ENCODE peak calls at places on chromosomes 12 and 14, in five cellular contexts. D is PC-3, U is substantia nigra, R is IMR-90, A is OCI-LY7. B is an unnamed sample.

GRCh38 chr12:104154806-104155205 is 16.8 kb upstream of the NFYB start:
- DNase-seq in D (no peak), U (no peak), R (no peak), A (no peak), B (no peak)

GRCh38 chr12:122437656-122438121 is 15.2 kb upstream of the CLIP1 start:
- DNase-seq in D (peak), U (peak), R (peak), A (no peak), B (no peak)

GRCh38 chr14:101854366-101854765 is 92.9 kb downstream of the PPP2R5C start:
- DNase-seq in D (no peak), U (no peak), R (peak), A (no peak), B (no peak)

GRCh38 chr12:105332925-105333324 is 2.4 kb downstream of the C12orf75 start:
- DNase-seq in D (no peak), U (no peak), R (no peak), A (no peak), B (no peak)

GRCh38 chr14:70907996-70908917 is 998 bp downstream of the PCNX1 start:
- DNase-seq in D (peak), U (peak), R (peak), A (peak), B (no peak)

GRCh38 chr12:585062-586061 is 77.9 kb downstream of the NINJ2 start:
- DNase-seq in D (no peak), U (no peak), R (no peak), A (no peak), B (no peak)

GRCh38 chr12:128534906-128535305 is 267.9 kb downstream of the TMEM132C start:
- DNase-seq in D (no peak), U (no peak), R (no peak), A (peak), B (no peak)

GRCh38 chr14:74892745-74893144 is 11.0 kb downstream of the DLST start:
- DNase-seq in D (no peak), U (no peak), R (no peak), A (no peak), B (no peak)

GRCh38 chr14:31083781-31084180 is 57.6 kb upstream of the STRN3 start:
- DNase-seq in D (no peak), U (no peak), R (no peak), A (peak), B (no peak)

GRCh38 chr14:101628975-101629374 is 67.7 kb downstream of the DIO3 start:
- DNase-seq in D (no peak), U (no peak), R (no peak), A (no peak), B (no peak)

GRCh38 chr14:89004195-89004594 is 179.7 kb downstream of the TTC8 start:
- DNase-seq in D (no peak), U (no peak), R (peak), A (no peak), B (no peak)

GRCh38 chr12:72974954-72975555 is 702.9 kb downstream of the TRHDE start:
- DNase-seq in D (no peak), U (no peak), R (no peak), A (no peak), B (no peak)

GRCh38 chr12:102769323-102769916 is 147.6 kb downstream of the PAH start:
- DNase-seq in D (peak), U (peak), R (peak), A (peak), B (no peak)

GRCh38 chr12:4148418-4149056 is 125.0 kb upstream of the CCND2 start:
- DNase-seq in D (no peak), U (peak), R (no peak), A (peak), B (no peak)

GRCh38 chr14:88804035-88804434 is 11.3 kb upstream of the EML5 start:
- DNase-seq in D (no peak), U (no peak), R (no peak), A (no peak), B (no peak)

GRCh38 chr12:18320036-18320617 is 58.8 kb downstream of the PIK3C2G start:
- DNase-seq in D (peak), U (no peak), R (peak), A (peak), B (no peak)

GRCh38 chr12:102690267-102690666 is 209.9 kb upstream of the IGF1 start:
- DNase-seq in D (no peak), U (no peak), R (no peak), A (no peak), B (no peak)

GRCh38 chr14:95250126-95250824 is 69.4 kb downstream of the CLMN start:
- DNase-seq in D (no peak), U (no peak), R (no peak), A (peak), B (no peak)

GRCh38 chr14:20429801-20430669 is 5.9 kb downstream of the KLHL33 start:
- DNase-seq in D (no peak), U (peak), R (no peak), A (no peak), B (no peak)

GRCh38 chr14:61663312-61663974 is 31.9 kb upstream of the HIF1A start:
- DNase-seq in D (no peak), U (no peak), R (no peak), A (peak), B (no peak)

GRCh38 chr12:48084066-48084465 is 21.8 kb downstream of the SENP1 start:
- DNase-seq in D (peak), U (no peak), R (peak), A (peak), B (no peak)

GRCh38 chr12:48968467-48968866 is 3.1 kb downstream of the WNT10B start:
- DNase-seq in D (no peak), U (no peak), R (no peak), A (no peak), B (no peak)

GRCh38 chr12:6226002-6226700 is 26.0 kb downstream of the CD9 start:
- DNase-seq in D (no peak), U (peak), R (peak), A (no peak), B (no peak)

GRCh38 chr12:120960657-120961056 is 17.7 kb upstream of the HNF1A start:
- DNase-seq in D (no peak), U (no peak), R (no peak), A (no peak), B (no peak)

GRCh38 chr14:101062065-101062450 is 158.5 kb upstream of the RTL1 start:
- DNase-seq in D (no peak), U (no peak), R (no peak), A (no peak), B (no peak)

GRCh38 chr12:55755246-55755645 is 12.3 kb downstream of the GDF11 start:
- DNase-seq in D (no peak), U (no peak), R (no peak), A (no peak), B (no peak)

GRCh38 chr14:58772814-58773620 is 135.3 kb downstream of the DACT1 start:
- DNase-seq in D (no peak), U (no peak), R (peak), A (no peak), B (no peak)

GRCh38 chr14:103064978-103065377 is 7.6 kb upstream of the CDC42BPB start:
- DNase-seq in D (no peak), U (no peak), R (no peak), A (no peak), B (no peak)

GRCh38 chr12:5432011-5432400 is at the start of gene NTF3:
- DNase-seq in D (no peak), U (no peak), R (peak), A (peak), B (no peak)

GRCh38 chr14:76947078-76947837 is 81.2 kb downstream of the IRF2BPL start:
- DNase-seq in D (peak), U (peak), R (peak), A (peak), B (peak)

GRCh38 chr12:38785376-38785775 is 120.0 kb downstream of the CPNE8 start:
- DNase-seq in D (no peak), U (no peak), R (no peak), A (no peak), B (no peak)

GRCh38 chr14:51860836-51861583 is 598 bp downstream of the GNG2 start:
- DNase-seq in D (peak), U (no peak), R (peak), A (peak), B (no peak)

GRCh38 chr14:65243766-65244442 is 141.6 kb upstream of the MAX start:
- DNase-seq in D (peak), U (no peak), R (peak), A (peak), B (no peak)

GRCh38 chr12:130832561-130833209 is 6.4 kb downstream of the STX2 start:
- DNase-seq in D (peak), U (peak), R (peak), A (no peak), B (peak)

GRCh38 chr14:74906923-74907620 is 16.0 kb downstream of the RPS6KL1 start:
- DNase-seq in D (no peak), U (no peak), R (no peak), A (no peak), B (no peak)

GRCh38 chr12:53995311-53996187 is 4.4 kb upstream of the HOXC9 start:
- DNase-seq in D (peak), U (no peak), R (no peak), A (no peak), B (no peak)

GRCh38 chr12:124030510-124030909 is 57.5 kb downstream of the ZNF664 start:
- DNase-seq in D (peak), U (no peak), R (peak), A (no peak), B (no peak)

GRCh38 chr12:123931686-123932321 is 40.8 kb downstream of the CCDC92 start:
- DNase-seq in D (no peak), U (no peak), R (no peak), A (no peak), B (no peak)

GRCh38 chr12:14417717-14418116 is 52.2 kb downstream of the ATF7IP start:
- DNase-seq in D (peak), U (peak), R (peak), A (peak), B (peak)

GRCh38 chr12:14422516-14423230 is 57.2 kb downstream of the ATF7IP start:
- DNase-seq in D (no peak), U (no peak), R (no peak), A (no peak), B (no peak)

GRCh38 chr12:14416658-14417057 is 51.2 kb downstream of the ATF7IP start:
- DNase-seq in D (peak), U (no peak), R (peak), A (peak), B (no peak)

DNA sequence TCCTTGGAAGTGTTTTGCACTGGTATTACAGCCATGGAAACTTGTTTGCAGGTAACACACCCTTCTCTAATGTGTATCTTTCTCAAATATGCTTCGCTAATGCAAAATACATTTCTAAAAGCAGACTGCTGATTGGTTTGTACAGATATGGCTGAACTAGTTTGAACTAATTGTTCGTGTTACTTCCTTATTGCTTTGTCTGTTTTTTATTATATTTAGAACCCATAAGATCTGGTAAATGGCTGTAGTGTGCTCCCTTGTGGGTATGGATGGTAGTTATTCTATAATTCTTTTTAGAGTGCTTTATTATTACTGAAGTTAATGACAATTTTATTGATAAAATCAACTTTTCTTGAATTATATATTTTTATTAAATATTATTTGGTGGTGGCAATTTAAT is 53.0 kb downstream of the ATF7IP start:
- DNase-seq in D (peak), U (no peak), R (peak), A (no peak), B (no peak)
- H3K27ac ChIP-seq in D (no peak), U (no peak), R (no peak), A (no peak), B (no peak)

GRCh38 chr14:94175403-94176146 is 1.5 kb downstream of the PPP4R4 start:
- DNase-seq in D (no peak), U (no peak), R (no peak), A (no peak), B (peak)
- H3K27ac ChIP-seq in D (no peak), U (peak), R (no peak), A (no peak), B (no peak)

GRCh38 chr12:79687711-79688270 is 3.0 kb downstream of the PAWR start:
- DNase-seq in D (no peak), U (no peak), R (peak), A (no peak), B (no peak)
- H3K27ac ChIP-seq in D (peak), U (no peak), R (no peak), A (peak), B (no peak)

GRCh38 chr12:50006266-50006665 is 19.0 kb downstream of the RACGAP1 start:
- DNase-seq in D (no peak), U (no peak), R (no peak), A (peak), B (no peak)

GRCh38 chr12:50003595-50003994 is 21.7 kb downstream of the RACGAP1 start:
- DNase-seq in D (no peak), U (no peak), R (peak), A (no peak), B (no peak)

GRCh38 chr12:50006754-50007442 is 18.4 kb downstream of the RACGAP1 start:
- DNase-seq in D (peak), U (no peak), R (peak), A (peak), B (no peak)

GRCh38 chr12:50005150-50005549 is 20.1 kb downstream of the RACGAP1 start:
- DNase-seq in D (no peak), U (no peak), R (no peak), A (no peak), B (no peak)

GRCh38 chr12:50004696-50005095 is 20.6 kb downstream of the RACGAP1 start:
- DNase-seq in D (no peak), U (no peak), R (no peak), A (no peak), B (no peak)
- H3K27ac ChIP-seq in D (no peak), U (peak), R (no peak), A (peak), B (peak)

DNA sequence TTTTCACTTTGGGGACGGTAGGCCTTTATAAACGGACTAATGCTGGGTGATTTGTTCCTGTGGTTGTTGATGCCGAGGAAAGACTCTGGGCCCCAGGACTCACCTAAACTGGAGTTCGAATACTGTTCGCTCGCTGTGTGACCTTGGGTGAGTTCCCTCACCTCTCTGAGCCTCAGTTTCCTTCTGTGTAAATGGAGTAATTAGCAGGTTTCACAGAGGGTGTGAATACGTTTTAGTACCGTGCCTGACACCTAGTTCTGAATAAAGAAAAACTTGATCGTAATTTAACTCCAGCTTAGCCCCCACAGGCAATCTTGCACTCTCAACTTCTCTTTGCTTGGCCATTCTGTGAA is 505 bp downstream of the UBE3B start:
- DNase-seq in D (no peak), U (no peak), R (no peak), A (no peak), B (no peak)
- H3K27ac ChIP-seq in D (no peak), U (peak), R (peak), A (no peak), B (peak)

DNA sequence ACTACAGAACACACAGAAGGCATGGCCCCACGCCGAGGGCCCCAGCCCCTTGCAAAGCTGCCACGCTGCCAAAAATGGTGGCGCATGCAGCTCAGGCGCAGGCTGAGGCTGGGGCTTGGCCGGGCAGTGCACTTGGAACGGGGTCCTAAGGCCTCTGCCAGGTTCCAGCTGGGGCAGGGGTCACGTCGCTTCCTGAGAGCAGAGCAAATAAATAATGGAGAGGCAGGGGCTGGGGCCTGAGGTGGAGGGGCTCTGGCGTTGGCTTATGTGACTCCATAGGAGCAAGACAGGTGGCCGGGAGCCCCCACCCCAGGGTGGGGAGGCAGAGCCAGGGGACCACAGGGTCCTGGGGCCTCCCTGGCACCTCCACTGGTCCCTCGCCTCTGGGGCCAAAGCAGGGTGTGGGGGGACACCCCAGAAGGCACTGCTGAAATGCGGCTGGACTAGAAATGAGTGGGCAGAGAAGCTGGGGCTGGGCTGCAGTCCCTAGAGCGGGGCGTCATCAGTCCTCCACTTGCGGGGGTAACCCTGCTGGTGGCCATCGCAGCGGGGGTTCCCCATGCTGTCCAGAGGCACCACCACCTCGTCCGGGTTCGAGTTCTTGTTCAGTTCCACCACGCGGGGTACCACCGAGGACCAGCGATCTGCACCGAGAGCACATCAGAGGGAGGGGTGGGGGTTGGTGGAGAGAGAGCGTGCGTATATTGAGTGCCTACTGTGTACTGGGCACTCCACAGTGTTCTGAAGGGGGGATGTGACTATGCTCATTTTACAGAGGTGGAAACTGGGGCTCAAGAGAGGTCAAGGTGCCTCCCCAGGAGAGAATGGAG is 49.8 kb downstream of the TRPV4 start:
- DNase-seq in D (no peak), U (no peak), R (no peak), A (no peak), B (no peak)
- H3K27ac ChIP-seq in D (no peak), U (no peak), R (no peak), A (no peak), B (no peak)

B was measured in caudate nucleus.